ENCODE peak calls at places on chromosomes 11 and 22, in seven cellular contexts. V, Q, B, C, L, P and A are unnamed samples.

GRCh38 chr22:40396882-40397281 is 26.5 kb downstream of the SGSM3 start:
- DNase-seq in B (peak), L (peak), Q (no peak), P (peak), C (peak), V (peak), A (no peak)

GRCh38 chr11:46676436-46677158 is 23.8 kb downstream of the ARHGAP1 start:
- DNase-seq in B (no peak), Q (no peak), P (no peak), C (no peak), L (peak), V (no peak), A (no peak)

GRCh38 chr11:28566643-28567042 is 458.5 kb downstream of the METTL15 start:
- DNase-seq in L (peak), C (no peak), V (peak), Q (no peak), B (peak), P (peak), A (peak)

GRCh38 chr22:49188591-49188990 is 639.1 kb downstream of the BRD1 start:
- DNase-seq in C (no peak), V (no peak), L (peak), P (no peak), Q (no peak), B (no peak), A (no peak)

GRCh38 chr11:61359541-61359940 is 2.1 kb downstream of the CYB561A3 start:
- DNase-seq in C (no peak), P (no peak), V (no peak), Q (no peak), B (no peak), L (peak), A (no peak)

GRCh38 chr22:29710922-29711593 is 8.7 kb upstream of the CABP7 start:
- DNase-seq in P (no peak), V (no peak), L (no peak), B (no peak), C (peak), Q (no peak), A (peak)

GRCh38 chr11:74347381-74347780 is 35.9 kb upstream of the P4HA3 start:
- DNase-seq in P (no peak), B (no peak), L (no peak), V (no peak), C (no peak), Q (no peak), A (no peak)

GRCh38 chr11:104352036-104352435 is 188.1 kb upstream of the PDGFD start:
- DNase-seq in L (no peak), C (no peak), Q (no peak), V (no peak), P (no peak), B (no peak), A (no peak)

GRCh38 chr11:73177380-73178091 is 35.4 kb upstream of the FCHSD2 start:
- DNase-seq in V (no peak), P (no peak), B (no peak), Q (no peak), L (peak), C (no peak), A (peak)

GRCh38 chr22:31983911-31984661 is 39.8 kb downstream of the YWHAH start:
- DNase-seq in V (no peak), L (peak), Q (no peak), P (no peak), C (no peak), B (no peak), A (no peak)

GRCh38 chr11:1077417-1078119 is 2.9 kb downstream of the MUC2 start:
- DNase-seq in V (no peak), Q (no peak), L (peak), P (no peak), B (no peak), C (no peak), A (no peak)

GRCh38 chr11:121592708-121593107 is 139.9 kb upstream of the SORL1-AS1 start:
- DNase-seq in P (no peak), V (no peak), C (no peak), Q (no peak), L (no peak), B (no peak), A (no peak)

GRCh38 chr11:32391965-32392553 is 43.3 kb downstream of the WT1 start:
- DNase-seq in P (no peak), V (no peak), C (no peak), L (no peak), Q (no peak), B (no peak), A (no peak)